ENCODE peak calls at places on chromosomes 11 and 22, in six cellular contexts. One of them, this sample, is unnamed.

GRCh38 chr11:97814325-97814959 is 1206.3 kb upstream of the CNTN5 start:
- DNase-seq in IMR-90: no peak
- DNase-seq in trophoblast cell: no peak
- DNase-seq in mesendoderm: peak
- DNase-seq in mesenchymal stem cell: peak
- DNase-seq in H1: no peak
- DNase-seq in this sample: no peak

GRCh38 chr11:889686-890475 is 20.7 kb downstream of the CHID1 start:
- DNase-seq in H1: no peak
- DNase-seq in mesendoderm: no peak
- DNase-seq in trophoblast cell: no peak
- DNase-seq in mesenchymal stem cell: no peak
- DNase-seq in IMR-90: no peak
- DNase-seq in this sample: no peak

GRCh38 chr11:14974021-14974698 is 2.0 kb upstream of the CALCA start:
- DNase-seq in H1: peak
- DNase-seq in IMR-90: no peak
- DNase-seq in mesenchymal stem cell: peak
- DNase-seq in mesendoderm: peak
- DNase-seq in trophoblast cell: no peak
- DNase-seq in this sample: peak

GRCh38 chr22:25120093-25120561 is 79.5 kb upstream of the CRYBB3 start:
- DNase-seq in mesendoderm: peak
- DNase-seq in IMR-90: no peak
- DNase-seq in mesenchymal stem cell: no peak
- DNase-seq in trophoblast cell: no peak
- DNase-seq in H1: no peak
- DNase-seq in this sample: peak

GRCh38 chr11:120208777-120209176 is 2.1 kb upstream of the OAF start:
- DNase-seq in H1: no peak
- DNase-seq in trophoblast cell: peak
- DNase-seq in mesendoderm: no peak
- DNase-seq in IMR-90: peak
- DNase-seq in mesenchymal stem cell: peak
- DNase-seq in this sample: no peak

GRCh38 chr22:49049691-49050090 is 778.0 kb downstream of the BRD1 start:
- DNase-seq in H1: no peak
- DNase-seq in mesendoderm: no peak
- DNase-seq in IMR-90: no peak
- DNase-seq in mesenchymal stem cell: no peak
- DNase-seq in trophoblast cell: no peak
- DNase-seq in this sample: no peak

GRCh38 chr11:112932593-112932992 is 28.6 kb upstream of the NCAM1 start:
- DNase-seq in mesendoderm: no peak
- DNase-seq in IMR-90: no peak
- DNase-seq in H1: no peak
- DNase-seq in mesenchymal stem cell: no peak
- DNase-seq in trophoblast cell: no peak
- DNase-seq in this sample: no peak

GRCh38 chr11:19380375-19380774 is 139.6 kb upstream of the E2F8 start:
- DNase-seq in trophoblast cell: peak
- DNase-seq in IMR-90: peak
- DNase-seq in mesenchymal stem cell: peak
- DNase-seq in mesendoderm: peak
- DNase-seq in H1: no peak
- DNase-seq in this sample: no peak

DNA sequence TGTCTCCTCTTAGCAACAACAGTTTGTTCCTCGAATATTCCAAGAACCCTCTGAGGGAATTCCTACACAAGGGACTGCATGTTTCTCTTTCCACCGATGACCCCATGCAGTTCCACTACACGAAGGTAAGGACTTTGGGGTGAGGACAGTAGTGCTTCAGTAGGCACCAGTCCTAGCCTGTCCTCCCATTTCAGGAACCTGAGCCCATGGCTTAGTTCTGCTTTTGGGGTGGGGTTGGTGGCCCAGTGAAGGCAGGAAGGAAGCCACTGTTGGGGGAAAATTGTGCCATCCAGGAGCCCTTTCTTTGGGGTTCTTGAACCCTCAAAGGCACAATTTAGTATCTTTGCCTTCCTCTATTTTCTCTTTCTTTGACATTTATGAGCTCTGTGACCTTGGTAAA is 38.2 kb downstream of the RNF141 start:
- DNase-seq in trophoblast cell: no peak
- DNase-seq in IMR-90: no peak
- DNase-seq in mesenchymal stem cell: no peak
- DNase-seq in H1: no peak
- DNase-seq in mesendoderm: no peak
- DNase-seq in this sample: no peak
- H3K4me3 ChIP-seq in trophoblast cell: no peak
- H3K4me3 ChIP-seq in IMR-90: no peak
- H3K4me3 ChIP-seq in mesenchymal stem cell: no peak
- H3K4me3 ChIP-seq in H1: no peak
- H3K4me3 ChIP-seq in mesendoderm: no peak
- H3K4me3 ChIP-seq in this sample: no peak

GRCh38 chr11:67275606-67276409 is 9.5 kb downstream of the GRK2 start:
- DNase-seq in trophoblast cell: no peak
- DNase-seq in mesenchymal stem cell: no peak
- DNase-seq in H1: no peak
- DNase-seq in IMR-90: no peak
- DNase-seq in mesendoderm: peak
- DNase-seq in this sample: no peak
- H2AK5ac ChIP-seq in trophoblast cell: no peak
- H2AK5ac ChIP-seq in mesenchymal stem cell: no peak
- H2AK5ac ChIP-seq in H1: peak
- H2AK5ac ChIP-seq in IMR-90: no peak
- H2AK5ac ChIP-seq in mesendoderm: no peak
- H2AK5ac ChIP-seq in this sample: peak

GRCh38 chr11:10719616-10720015 is 26.1 kb upstream of the IRAG1 start:
- DNase-seq in mesenchymal stem cell: no peak
- DNase-seq in IMR-90: no peak
- DNase-seq in H1: no peak
- DNase-seq in trophoblast cell: no peak
- DNase-seq in mesendoderm: no peak
- DNase-seq in this sample: no peak

GRCh38 chr11:10727259-10727851 is 23.7 kb upstream of the CTR9 start:
- DNase-seq in IMR-90: peak
- DNase-seq in mesendoderm: no peak
- DNase-seq in trophoblast cell: no peak
- DNase-seq in mesenchymal stem cell: peak
- DNase-seq in H1: no peak
- DNase-seq in this sample: no peak

GRCh38 chr11:10725907-10726253 is 25.2 kb upstream of the CTR9 start:
- DNase-seq in IMR-90: no peak
- DNase-seq in trophoblast cell: no peak
- DNase-seq in mesenchymal stem cell: no peak
- DNase-seq in mesendoderm: no peak
- DNase-seq in H1: no peak
- DNase-seq in this sample: no peak

GRCh38 chr11:10725114-10725906 is 25.7 kb upstream of the CTR9 start:
- DNase-seq in mesendoderm: no peak
- DNase-seq in mesenchymal stem cell: peak
- DNase-seq in trophoblast cell: no peak
- DNase-seq in IMR-90: peak
- DNase-seq in H1: no peak
- DNase-seq in this sample: no peak

GRCh38 chr11:10722307-10722706 is 28.7 kb upstream of the CTR9 start:
- DNase-seq in trophoblast cell: no peak
- DNase-seq in mesendoderm: no peak
- DNase-seq in H1: no peak
- DNase-seq in mesenchymal stem cell: no peak
- DNase-seq in IMR-90: no peak
- DNase-seq in this sample: no peak
- H3K9ac ChIP-seq in trophoblast cell: no peak
- H3K9ac ChIP-seq in mesendoderm: no peak
- H3K9ac ChIP-seq in H1: no peak
- H3K9ac ChIP-seq in mesenchymal stem cell: no peak
- H3K9ac ChIP-seq in IMR-90: no peak
- H3K9ac ChIP-seq in this sample: no peak

DNA sequence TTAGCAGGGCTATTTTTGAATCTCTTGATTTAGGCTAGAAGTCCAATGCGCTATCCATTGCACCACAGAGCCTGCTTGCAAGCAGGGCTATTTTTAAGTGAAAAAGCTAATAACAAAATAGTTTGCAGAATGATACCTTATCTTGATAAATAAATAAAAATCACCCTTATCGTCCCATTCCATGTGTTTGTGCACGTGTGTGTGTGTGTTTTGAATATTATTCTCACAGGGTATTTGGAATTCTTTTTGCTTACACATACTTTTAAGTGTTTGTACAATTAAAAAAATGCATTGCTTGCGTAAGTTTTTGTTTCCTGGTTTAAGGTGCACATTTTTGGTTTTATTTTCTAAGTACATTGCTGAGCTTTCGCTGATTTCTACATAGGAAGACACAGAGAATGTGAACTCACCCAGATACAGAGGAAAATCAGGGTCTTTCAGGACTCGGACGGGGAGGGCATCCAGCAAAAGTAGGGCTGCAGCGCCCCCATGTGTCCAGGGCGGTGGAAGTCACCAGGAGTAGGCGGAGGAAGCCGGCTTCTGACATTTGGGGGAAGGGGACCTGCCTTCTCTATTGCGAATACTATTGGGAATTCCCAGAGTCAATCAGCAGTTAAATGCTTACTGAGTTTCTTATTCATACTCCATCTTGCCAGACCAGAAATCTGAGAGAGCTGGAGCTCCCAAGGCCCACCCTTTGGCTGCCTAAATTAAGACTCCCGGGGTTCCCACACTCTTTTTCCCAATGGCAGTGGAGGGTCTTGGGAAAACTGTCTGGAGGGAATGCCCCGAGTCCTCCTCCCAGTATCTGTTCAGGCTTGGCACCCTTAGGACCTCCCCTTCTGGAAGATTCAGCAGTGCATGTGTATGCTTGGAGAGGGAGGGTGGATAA is 27.2 kb downstream of the SLC1A2 start:
- DNase-seq in trophoblast cell: peak
- DNase-seq in mesenchymal stem cell: peak
- DNase-seq in H1: peak
- DNase-seq in mesendoderm: peak
- DNase-seq in IMR-90: peak
- DNase-seq in this sample: peak
- H3K4me3 ChIP-seq in trophoblast cell: no peak
- H3K4me3 ChIP-seq in mesenchymal stem cell: no peak
- H3K4me3 ChIP-seq in H1: no peak
- H3K4me3 ChIP-seq in mesendoderm: no peak
- H3K4me3 ChIP-seq in IMR-90: no peak
- H3K4me3 ChIP-seq in this sample: no peak

GRCh38 chr22:35400335-35400680 is 368 bp downstream of the MCM5 start:
- DNase-seq in mesenchymal stem cell: no peak
- DNase-seq in mesendoderm: peak
- DNase-seq in trophoblast cell: no peak
- DNase-seq in IMR-90: no peak
- DNase-seq in H1: no peak
- DNase-seq in this sample: no peak

GRCh38 chr22:35398574-35398973 is 1.4 kb upstream of the MCM5 start:
- DNase-seq in mesenchymal stem cell: no peak
- DNase-seq in IMR-90: no peak
- DNase-seq in mesendoderm: no peak
- DNase-seq in trophoblast cell: no peak
- DNase-seq in H1: no peak
- DNase-seq in this sample: no peak

GRCh38 chr22:35401863-35402262 is 1.9 kb downstream of the MCM5 start:
- DNase-seq in trophoblast cell: no peak
- DNase-seq in H1: no peak
- DNase-seq in IMR-90: no peak
- DNase-seq in mesendoderm: no peak
- DNase-seq in mesenchymal stem cell: no peak
- DNase-seq in this sample: no peak

GRCh38 chr22:35399114-35399677 is 744 bp upstream of the MCM5 start:
- DNase-seq in mesendoderm: peak
- DNase-seq in IMR-90: no peak
- DNase-seq in trophoblast cell: no peak
- DNase-seq in mesenchymal stem cell: no peak
- DNase-seq in H1: no peak
- DNase-seq in this sample: no peak

DNA sequence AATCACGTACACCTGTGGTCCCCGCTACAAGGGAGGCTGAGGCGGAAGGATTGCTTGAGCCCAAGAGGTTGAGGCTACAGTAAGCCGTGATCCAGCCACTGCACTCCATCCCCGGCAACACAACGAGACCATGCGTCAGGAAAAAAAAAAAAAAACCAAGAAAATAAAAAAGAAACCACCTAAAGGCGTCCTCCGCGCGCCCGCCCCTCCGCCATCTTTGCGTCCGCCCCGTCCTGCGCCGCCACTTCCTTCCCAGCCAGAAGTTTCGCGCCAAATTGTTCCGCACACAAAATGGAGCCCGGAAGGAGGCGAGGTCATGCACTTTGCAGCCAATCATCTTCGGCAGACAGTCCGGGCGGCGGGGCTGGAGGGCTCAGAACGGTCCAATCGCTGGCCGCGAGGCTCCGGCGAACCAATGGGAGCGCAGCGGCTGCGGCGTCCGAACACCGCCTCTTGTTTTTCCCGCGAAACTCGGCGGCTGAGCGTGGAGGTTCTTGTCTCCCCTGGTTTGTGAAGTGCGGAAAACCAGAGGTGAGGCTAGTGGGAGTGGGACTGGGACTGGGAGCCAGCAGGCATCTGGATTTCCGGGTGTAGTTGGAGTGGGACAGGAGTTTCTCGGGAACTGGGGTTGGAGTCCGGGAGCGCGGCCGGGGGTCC is at the start of gene MCM5:
- DNase-seq in IMR-90: peak
- DNase-seq in trophoblast cell: peak
- DNase-seq in mesenchymal stem cell: peak
- DNase-seq in H1: peak
- DNase-seq in mesendoderm: peak
- DNase-seq in this sample: peak
- H2AK5ac ChIP-seq in IMR-90: peak
- H2AK5ac ChIP-seq in trophoblast cell: peak
- H2AK5ac ChIP-seq in mesenchymal stem cell: peak
- H2AK5ac ChIP-seq in H1: peak
- H2AK5ac ChIP-seq in mesendoderm: peak
- H2AK5ac ChIP-seq in this sample: peak

GRCh38 chr11:47234669-47235075 is 13.9 kb downstream of the ACP2 start:
- DNase-seq in mesenchymal stem cell: no peak
- DNase-seq in IMR-90: peak
- DNase-seq in mesendoderm: no peak
- DNase-seq in trophoblast cell: no peak
- DNase-seq in H1: no peak
- DNase-seq in this sample: no peak
- H3K9ac ChIP-seq in mesenchymal stem cell: peak
- H3K9ac ChIP-seq in IMR-90: peak
- H3K9ac ChIP-seq in mesendoderm: no peak
- H3K9ac ChIP-seq in trophoblast cell: no peak
- H3K9ac ChIP-seq in H1: no peak
- H3K9ac ChIP-seq in this sample: no peak

This sample was measured in neuronal stem cell.